ENCODE peak calls at places on chromosomes 6 and 20, in five cellular contexts. One of them, this sample, is unnamed.

GRCh38 chr6:10420546-10421507 is 6.0 kb upstream of the TFAP2A start:
- DNase-seq in HCT116: no peak
- DNase-seq in transverse colon: no peak
- DNase-seq in GM23338: peak; percentile 86
- DNase-seq in sigmoid colon: no peak
- DNase-seq in this sample: no peak

GRCh38 chr20:11813106-11813890 is 104.4 kb upstream of the BTBD3 start:
- DNase-seq in transverse colon: no peak
- DNase-seq in HCT116: no peak
- DNase-seq in GM23338: peak; percentile 33
- DNase-seq in sigmoid colon: no peak
- DNase-seq in this sample: no peak

GRCh38 chr6:142374965-142375733 is 73.3 kb downstream of the ADGRG6 start:
- DNase-seq in HCT116: peak; percentile 85
- DNase-seq in transverse colon: no peak
- DNase-seq in sigmoid colon: no peak
- DNase-seq in GM23338: no peak
- DNase-seq in this sample: no peak

GRCh38 chr6:32685603-32686002 is 19.1 kb upstream of the HLA-DQB1 start:
- DNase-seq in sigmoid colon: no peak
- DNase-seq in HCT116: no peak
- DNase-seq in GM23338: no peak
- DNase-seq in transverse colon: no peak
- DNase-seq in this sample: no peak

GRCh38 chr6:44229376-44230033 is 6.1 kb downstream of the SLC29A1 start:
- DNase-seq in GM23338: no peak
- DNase-seq in HCT116: no peak
- DNase-seq in sigmoid colon: peak; percentile 62
- DNase-seq in transverse colon: no peak
- DNase-seq in this sample: no peak

GRCh38 chr6:157269261-157269794 is 54.0 kb downstream of the TMEM242 start:
- DNase-seq in sigmoid colon: peak; percentile 87
- DNase-seq in GM23338: no peak
- DNase-seq in transverse colon: peak; percentile 56
- DNase-seq in HCT116: no peak
- DNase-seq in this sample: no peak

GRCh38 chr20:59324441-59324840 is 24.0 kb downstream of the EDN3 start:
- DNase-seq in HCT116: no peak
- DNase-seq in transverse colon: no peak
- DNase-seq in GM23338: no peak
- DNase-seq in sigmoid colon: no peak
- DNase-seq in this sample: no peak

GRCh38 chr6:25237579-25237978 is 41.6 kb upstream of the CARMIL1 start:
- DNase-seq in HCT116: no peak
- DNase-seq in sigmoid colon: no peak
- DNase-seq in transverse colon: no peak
- DNase-seq in GM23338: no peak
- DNase-seq in this sample: no peak

GRCh38 chr20:31968299-31969126 is 562 bp downstream of the XKR7 start:
- DNase-seq in sigmoid colon: no peak
- DNase-seq in HCT116: no peak
- DNase-seq in GM23338: peak; percentile 97
- DNase-seq in transverse colon: peak; percentile 56
- DNase-seq in this sample: peak; percentile 73

GRCh38 chr6:35596448-35597442 is 84.0 kb upstream of the TULP1 start:
- DNase-seq in GM23338: no peak
- DNase-seq in HCT116: peak; percentile 92
- DNase-seq in sigmoid colon: no peak
- DNase-seq in transverse colon: no peak
- DNase-seq in this sample: no peak

GRCh38 chr6:31838968-31839367 is 11.4 kb downstream of the HSPA1B start:
- DNase-seq in GM23338: no peak
- DNase-seq in sigmoid colon: no peak
- DNase-seq in HCT116: no peak
- DNase-seq in transverse colon: no peak
- DNase-seq in this sample: no peak

GRCh38 chr6:150377211-150377781 is 8.5 kb downstream of the IYD start:
- DNase-seq in sigmoid colon: no peak
- DNase-seq in transverse colon: no peak
- DNase-seq in HCT116: no peak
- DNase-seq in GM23338: peak; percentile 6
- DNase-seq in this sample: no peak

GRCh38 chr20:10040070-10040970 is 5.5 kb downstream of the ANKEF1 start:
- DNase-seq in sigmoid colon: no peak
- DNase-seq in HCT116: peak; percentile 50
- DNase-seq in transverse colon: no peak
- DNase-seq in GM23338: no peak
- DNase-seq in this sample: no peak

GRCh38 chr6:149053848-149054558 is 263.5 kb upstream of the TAB2 start:
- DNase-seq in GM23338: no peak
- DNase-seq in sigmoid colon: no peak
- DNase-seq in transverse colon: no peak
- DNase-seq in HCT116: no peak
- DNase-seq in this sample: no peak

GRCh38 chr6:151524059-151524458 is 30.2 kb downstream of the CCDC170 start:
- DNase-seq in sigmoid colon: no peak
- DNase-seq in GM23338: no peak
- DNase-seq in HCT116: no peak
- DNase-seq in transverse colon: no peak
- DNase-seq in this sample: no peak

GRCh38 chr6:155152211-155153076 is 111.4 kb upstream of the CLDN20 start:
- DNase-seq in HCT116: no peak
- DNase-seq in transverse colon: no peak
- DNase-seq in sigmoid colon: no peak
- DNase-seq in GM23338: peak; percentile 86
- DNase-seq in this sample: no peak

GRCh38 chr6:70241031-70241430 is 61.9 kb downstream of the COL9A1 start:
- DNase-seq in GM23338: no peak
- DNase-seq in transverse colon: peak; percentile 16
- DNase-seq in HCT116: no peak
- DNase-seq in sigmoid colon: no peak
- DNase-seq in this sample: no peak

GRCh38 chr6:105607624-105608392 is 204.9 kb upstream of the PREP start:
- DNase-seq in GM23338: no peak
- DNase-seq in HCT116: no peak
- DNase-seq in transverse colon: no peak
- DNase-seq in sigmoid colon: no peak
- DNase-seq in this sample: no peak

GRCh38 chr6:7341989-7342742 is 29.2 kb upstream of the SSR1 start:
- DNase-seq in GM23338: no peak
- DNase-seq in sigmoid colon: no peak
- DNase-seq in HCT116: peak; percentile 23
- DNase-seq in transverse colon: no peak
- DNase-seq in this sample: no peak

GRCh38 chr6:106688177-106688951 is 59.0 kb downstream of the QRSL1 start:
- DNase-seq in GM23338: no peak
- DNase-seq in transverse colon: no peak
- DNase-seq in sigmoid colon: no peak
- DNase-seq in HCT116: no peak
- DNase-seq in this sample: no peak

GRCh38 chr6:157246048-157246630 is 77.2 kb downstream of the TMEM242 start:
- DNase-seq in GM23338: no peak
- DNase-seq in HCT116: no peak
- DNase-seq in transverse colon: no peak
- DNase-seq in sigmoid colon: peak; percentile 81
- DNase-seq in this sample: no peak

GRCh38 chr20:20407891-20408805 is 40.2 kb downstream of the INSM1 start:
- DNase-seq in HCT116: peak; percentile 3
- DNase-seq in transverse colon: no peak
- DNase-seq in GM23338: peak; percentile 46
- DNase-seq in sigmoid colon: no peak
- DNase-seq in this sample: no peak

GRCh38 chr6:167094820-167095637 is 27.9 kb upstream of the CCR6 start:
- DNase-seq in sigmoid colon: no peak
- DNase-seq in GM23338: no peak
- DNase-seq in HCT116: no peak
- DNase-seq in transverse colon: no peak
- DNase-seq in this sample: no peak

GRCh38 chr20:57793421-57793820 is 83.6 kb upstream of the PMEPA1 start:
- DNase-seq in transverse colon: no peak
- DNase-seq in HCT116: no peak
- DNase-seq in GM23338: no peak
- DNase-seq in sigmoid colon: no peak
- DNase-seq in this sample: no peak

GRCh38 chr6:6246539-6246938 is 73.9 kb downstream of the F13A1 start:
- DNase-seq in GM23338: no peak
- DNase-seq in transverse colon: no peak
- DNase-seq in HCT116: no peak
- DNase-seq in sigmoid colon: no peak
- DNase-seq in this sample: no peak

GRCh38 chr6:96794980-96795379 is 42.3 kb downstream of the GPR63 start:
- DNase-seq in HCT116: no peak
- DNase-seq in sigmoid colon: no peak
- DNase-seq in GM23338: peak; percentile 45
- DNase-seq in transverse colon: no peak
- DNase-seq in this sample: no peak

GRCh38 chr6:83273596-83273995 is 80.4 kb downstream of the RWDD2A start:
- DNase-seq in transverse colon: no peak
- DNase-seq in HCT116: no peak
- DNase-seq in GM23338: no peak
- DNase-seq in sigmoid colon: no peak
- DNase-seq in this sample: no peak

GRCh38 chr6:52305948-52306767 is 21.6 kb upstream of the MCM3 start:
- DNase-seq in GM23338: no peak
- DNase-seq in sigmoid colon: no peak
- DNase-seq in transverse colon: no peak
- DNase-seq in HCT116: no peak
- DNase-seq in this sample: no peak

GRCh38 chr6:90428514-90428913 is 131.9 kb upstream of the BACH2 start:
- DNase-seq in HCT116: no peak
- DNase-seq in sigmoid colon: no peak
- DNase-seq in transverse colon: no peak
- DNase-seq in GM23338: no peak
- DNase-seq in this sample: peak; percentile 59

GRCh38 chr6:52543729-52544324 is 33.0 kb downstream of the TRAM2 start:
- DNase-seq in transverse colon: no peak
- DNase-seq in GM23338: peak; percentile 32
- DNase-seq in HCT116: no peak
- DNase-seq in sigmoid colon: no peak
- DNase-seq in this sample: no peak

GRCh38 chr6:144405173-144405572 is 120.0 kb downstream of the UTRN start:
- DNase-seq in sigmoid colon: no peak
- DNase-seq in transverse colon: no peak
- DNase-seq in GM23338: no peak
- DNase-seq in HCT116: no peak
- DNase-seq in this sample: no peak
- TF ChIP-seq CTCF in sigmoid colon: no peak
- TF ChIP-seq CTCF in transverse colon: no peak
- TF ChIP-seq CTCF in GM23338: no peak
- TF ChIP-seq CTCF in HCT116: no peak
- TF ChIP-seq CTCF in this sample: no peak

GRCh38 chr6:16731503-16732018 is 29.7 kb downstream of the ATXN1 start:
- DNase-seq in sigmoid colon: no peak
- DNase-seq in HCT116: no peak
- DNase-seq in transverse colon: no peak
- DNase-seq in GM23338: no peak
- DNase-seq in this sample: no peak
- TF ChIP-seq POLR2AphosphoS5 in sigmoid colon: no peak
- TF ChIP-seq POLR2AphosphoS5 in HCT116: no peak
- TF ChIP-seq POLR2AphosphoS5 in transverse colon: no peak
- TF ChIP-seq POLR2AphosphoS5 in GM23338: no peak
- TF ChIP-seq POLR2AphosphoS5 in this sample: no peak

DNA sequence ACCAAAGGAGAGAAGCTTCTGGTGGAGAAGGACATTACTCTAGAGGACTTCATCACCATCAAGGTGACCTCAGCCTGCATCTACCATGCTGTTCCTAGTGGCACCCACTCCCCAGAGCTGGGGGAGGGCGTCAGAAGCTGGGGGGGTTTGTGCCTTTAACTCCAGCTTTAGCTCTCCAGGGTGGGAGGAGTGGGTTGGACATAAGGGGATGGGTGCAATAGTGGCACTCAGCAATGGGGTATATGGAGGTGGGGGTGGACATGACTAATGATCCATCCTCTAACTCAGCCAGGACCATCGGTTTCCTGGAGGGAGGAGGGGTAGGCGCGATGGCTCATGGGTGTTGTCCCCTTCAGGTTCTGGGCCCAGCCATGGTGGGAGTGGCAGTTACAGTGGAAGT is 40.1 kb downstream of the SNRPB start:
- DNase-seq in sigmoid colon: no peak
- DNase-seq in HCT116: no peak
- DNase-seq in GM23338: no peak
- DNase-seq in transverse colon: no peak
- DNase-seq in this sample: no peak
- H3K4me3 ChIP-seq in sigmoid colon: no peak overlapping the region
- H3K4me3 ChIP-seq in HCT116: no peak overlapping the region
- H3K4me3 ChIP-seq in GM23338: no peak overlapping the region
- H3K4me3 ChIP-seq in transverse colon: no peak overlapping the region
- H3K4me3 ChIP-seq in this sample: no peak overlapping the region

GRCh38 chr20:50557549-50558134 is 47.5 kb downstream of the PTPN1 start:
- DNase-seq in transverse colon: no peak
- DNase-seq in HCT116: no peak
- DNase-seq in sigmoid colon: no peak
- DNase-seq in GM23338: no peak
- DNase-seq in this sample: no peak

GRCh38 chr20:50552979-50553378 is 42.8 kb downstream of the PTPN1 start:
- DNase-seq in sigmoid colon: no peak
- DNase-seq in HCT116: no peak
- DNase-seq in GM23338: no peak
- DNase-seq in transverse colon: no peak
- DNase-seq in this sample: no peak

GRCh38 chr20:50555687-50556086 is 45.5 kb downstream of the PTPN1 start:
- DNase-seq in transverse colon: no peak
- DNase-seq in sigmoid colon: no peak
- DNase-seq in HCT116: no peak
- DNase-seq in GM23338: no peak
- DNase-seq in this sample: no peak

GRCh38 chr20:50558483-50558925 is 48.3 kb downstream of the PTPN1 start:
- DNase-seq in GM23338: no peak
- DNase-seq in HCT116: peak; percentile 68
- DNase-seq in transverse colon: no peak
- DNase-seq in sigmoid colon: no peak
- DNase-seq in this sample: no peak

DNA sequence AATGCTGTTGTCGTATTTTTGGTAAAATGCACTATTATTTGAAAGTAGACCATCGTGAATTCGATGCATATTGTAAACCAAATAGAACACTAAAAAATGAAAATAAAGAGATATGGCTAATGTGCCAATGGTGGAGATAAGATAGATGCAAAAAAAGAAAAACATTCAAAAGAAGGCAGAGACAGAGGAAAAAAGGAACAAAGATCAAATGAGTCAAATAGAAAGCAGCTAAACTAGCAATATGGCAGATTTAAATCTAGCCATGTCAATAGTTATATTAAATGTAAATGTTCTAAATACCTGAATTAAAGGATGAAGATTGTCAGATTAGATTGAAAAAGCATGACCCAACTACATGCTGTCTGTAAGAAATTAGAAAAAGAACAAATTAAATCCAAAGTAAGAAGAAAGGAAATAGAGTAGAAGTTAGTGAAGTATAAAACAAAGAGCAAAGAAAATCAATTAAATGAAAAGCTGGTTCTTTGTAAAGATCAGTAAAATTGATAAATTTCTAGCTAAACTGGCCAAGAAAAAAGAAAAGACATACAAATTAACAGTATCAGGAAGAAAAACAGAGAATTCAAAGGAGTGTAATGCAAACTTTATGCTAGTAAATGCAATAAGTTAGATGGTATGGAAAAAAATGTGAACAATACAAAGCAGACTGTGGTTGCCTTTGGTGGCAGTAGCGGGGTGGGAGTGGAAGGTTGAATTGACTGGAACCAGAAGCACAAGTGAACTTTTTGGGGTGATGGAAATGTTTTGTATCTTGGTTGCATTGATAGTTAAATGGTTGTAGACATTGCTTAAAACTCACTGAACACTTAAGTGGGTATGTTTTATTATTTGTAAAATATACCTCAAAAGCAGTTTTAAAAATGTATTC is 44.8 kb downstream of the PTPN1 start:
- DNase-seq in GM23338: no peak
- DNase-seq in sigmoid colon: no peak
- DNase-seq in HCT116: no peak
- DNase-seq in transverse colon: no peak
- DNase-seq in this sample: no peak
- TF ChIP-seq CTCF in GM23338: no peak
- TF ChIP-seq CTCF in sigmoid colon: no peak
- TF ChIP-seq CTCF in HCT116: no peak
- TF ChIP-seq CTCF in transverse colon: no peak
- TF ChIP-seq CTCF in this sample: no peak

This sample was measured in breast epithelium.